ENCODE peak calls at places on chromosomes 1 and 21, in nine cellular contexts. One of them, this sample, is unnamed.

GRCh38 chr1:76281306-76281705 is 206.8 kb downstream of the ST6GALNAC3 start:
- ATAC-seq in upper lobe of right lung: peak; percentile 37
- ATAC-seq in right cardiac atrium: peak; percentile 50
- ATAC-seq in mucosa of descending colon: no peak
- ATAC-seq in upper lobe of left lung: no peak
- ATAC-seq in heart left ventricle: peak; percentile 34
- ATAC-seq in HCT116: no peak
- ATAC-seq in naive thymus-derived CD4-positive, alpha-beta T cell: no peak
- ATAC-seq in heart right ventricle: peak; percentile 16
- ATAC-seq in this sample: no peak

GRCh38 chr1:216739771-216740170 is 16.5 kb upstream of the ESRRG start:
- ATAC-seq in upper lobe of right lung: no peak
- ATAC-seq in right cardiac atrium: no peak
- ATAC-seq in mucosa of descending colon: no peak
- ATAC-seq in upper lobe of left lung: no peak
- ATAC-seq in heart left ventricle: no peak
- ATAC-seq in HCT116: no peak
- ATAC-seq in naive thymus-derived CD4-positive, alpha-beta T cell: no peak
- ATAC-seq in heart right ventricle: no peak
- ATAC-seq in this sample: no peak

GRCh38 chr1:52915211-52915854 is 6.2 kb downstream of the ECHDC2 start:
- ATAC-seq in upper lobe of right lung: no peak
- ATAC-seq in right cardiac atrium: peak; percentile 27
- ATAC-seq in mucosa of descending colon: no peak
- ATAC-seq in upper lobe of left lung: no peak
- ATAC-seq in heart left ventricle: peak; percentile 4
- ATAC-seq in HCT116: no peak
- ATAC-seq in naive thymus-derived CD4-positive, alpha-beta T cell: no peak
- ATAC-seq in heart right ventricle: no peak
- ATAC-seq in this sample: no peak

GRCh38 chr1:110328274-110328673 is 10.9 kb upstream of the RBM15 start:
- ATAC-seq in upper lobe of right lung: no peak
- ATAC-seq in right cardiac atrium: no peak
- ATAC-seq in mucosa of descending colon: peak; percentile 76
- ATAC-seq in upper lobe of left lung: no peak
- ATAC-seq in heart left ventricle: no peak
- ATAC-seq in HCT116: no peak
- ATAC-seq in naive thymus-derived CD4-positive, alpha-beta T cell: no peak
- ATAC-seq in heart right ventricle: no peak
- ATAC-seq in this sample: no peak

GRCh38 chr1:231485029-231485784 is 43.3 kb upstream of the TSNAX start:
- ATAC-seq in upper lobe of right lung: no peak
- ATAC-seq in right cardiac atrium: no peak
- ATAC-seq in mucosa of descending colon: no peak
- ATAC-seq in upper lobe of left lung: no peak
- ATAC-seq in heart left ventricle: no peak
- ATAC-seq in HCT116: no peak
- ATAC-seq in naive thymus-derived CD4-positive, alpha-beta T cell: no peak
- ATAC-seq in heart right ventricle: no peak
- ATAC-seq in this sample: no peak

GRCh38 chr21:21159253-21159899 is 161.2 kb downstream of the NCAM2 start:
- ATAC-seq in upper lobe of right lung: no peak
- ATAC-seq in right cardiac atrium: no peak
- ATAC-seq in mucosa of descending colon: no peak
- ATAC-seq in upper lobe of left lung: no peak
- ATAC-seq in heart left ventricle: no peak
- ATAC-seq in HCT116: no peak
- ATAC-seq in naive thymus-derived CD4-positive, alpha-beta T cell: no peak
- ATAC-seq in heart right ventricle: no peak
- ATAC-seq in this sample: no peak

GRCh38 chr1:71834570-71835441 is 447.5 kb downstream of the NEGR1 start:
- ATAC-seq in upper lobe of right lung: no peak
- ATAC-seq in right cardiac atrium: peak; percentile 80
- ATAC-seq in mucosa of descending colon: peak; percentile 80
- ATAC-seq in upper lobe of left lung: no peak
- ATAC-seq in heart left ventricle: peak; percentile 80
- ATAC-seq in HCT116: no peak
- ATAC-seq in naive thymus-derived CD4-positive, alpha-beta T cell: no peak
- ATAC-seq in heart right ventricle: peak; percentile 29
- ATAC-seq in this sample: no peak

GRCh38 chr1:61124691-61125090 is 42.3 kb downstream of the NFIA start:
- ATAC-seq in upper lobe of right lung: no peak
- ATAC-seq in right cardiac atrium: peak; percentile 53
- ATAC-seq in mucosa of descending colon: no peak
- ATAC-seq in upper lobe of left lung: no peak
- ATAC-seq in heart left ventricle: peak; percentile 67
- ATAC-seq in HCT116: no peak
- ATAC-seq in naive thymus-derived CD4-positive, alpha-beta T cell: no peak
- ATAC-seq in heart right ventricle: peak; percentile 51
- ATAC-seq in this sample: peak; percentile 44

GRCh38 chr21:36246080-36246631 is 73.8 kb upstream of the MORC3 start:
- ATAC-seq in upper lobe of right lung: peak; percentile 78
- ATAC-seq in right cardiac atrium: peak; percentile 25
- ATAC-seq in mucosa of descending colon: peak; percentile 75
- ATAC-seq in upper lobe of left lung: peak; percentile 68
- ATAC-seq in heart left ventricle: no peak
- ATAC-seq in HCT116: no peak
- ATAC-seq in naive thymus-derived CD4-positive, alpha-beta T cell: no peak
- ATAC-seq in heart right ventricle: no peak
- ATAC-seq in this sample: no peak

GRCh38 chr1:197951089-197951488 is 33.9 kb downstream of the LHX9 start:
- ATAC-seq in upper lobe of right lung: peak; percentile 63
- ATAC-seq in right cardiac atrium: no peak
- ATAC-seq in mucosa of descending colon: no peak
- ATAC-seq in upper lobe of left lung: no peak
- ATAC-seq in heart left ventricle: no peak
- ATAC-seq in HCT116: no peak
- ATAC-seq in naive thymus-derived CD4-positive, alpha-beta T cell: no peak
- ATAC-seq in heart right ventricle: no peak
- ATAC-seq in this sample: no peak

GRCh38 chr1:21859669-21860179 is 47.7 kb downstream of the LDLRAD2 start:
- ATAC-seq in upper lobe of right lung: no peak
- ATAC-seq in right cardiac atrium: no peak
- ATAC-seq in mucosa of descending colon: no peak
- ATAC-seq in upper lobe of left lung: no peak
- ATAC-seq in heart left ventricle: no peak
- ATAC-seq in HCT116: no peak
- ATAC-seq in naive thymus-derived CD4-positive, alpha-beta T cell: no peak
- ATAC-seq in heart right ventricle: no peak
- ATAC-seq in this sample: no peak

GRCh38 chr1:109826930-109827349 is 63.2 kb upstream of the EPS8L3 start:
- ATAC-seq in upper lobe of right lung: no peak
- ATAC-seq in right cardiac atrium: peak; percentile 36
- ATAC-seq in mucosa of descending colon: no peak
- ATAC-seq in upper lobe of left lung: no peak
- ATAC-seq in heart left ventricle: no peak
- ATAC-seq in HCT116: no peak
- ATAC-seq in naive thymus-derived CD4-positive, alpha-beta T cell: no peak
- ATAC-seq in heart right ventricle: peak; percentile 59
- ATAC-seq in this sample: no peak

GRCh38 chr1:228174482-228175315 is 9.1 kb downstream of the IBA57 start:
- ATAC-seq in upper lobe of right lung: peak; percentile 26
- ATAC-seq in right cardiac atrium: peak; percentile 9
- ATAC-seq in mucosa of descending colon: peak; percentile 53
- ATAC-seq in upper lobe of left lung: no peak
- ATAC-seq in heart left ventricle: no peak
- ATAC-seq in HCT116: peak; percentile 85
- ATAC-seq in naive thymus-derived CD4-positive, alpha-beta T cell: peak; percentile 78
- ATAC-seq in heart right ventricle: no peak
- ATAC-seq in this sample: no peak

GRCh38 chr21:31172328-31172727 is 134.1 kb upstream of the KRTAP19-8 start:
- ATAC-seq in upper lobe of right lung: no peak
- ATAC-seq in right cardiac atrium: no peak
- ATAC-seq in mucosa of descending colon: no peak
- ATAC-seq in upper lobe of left lung: no peak
- ATAC-seq in heart left ventricle: peak; percentile 11
- ATAC-seq in HCT116: no peak
- ATAC-seq in naive thymus-derived CD4-positive, alpha-beta T cell: peak; percentile 22
- ATAC-seq in heart right ventricle: no peak
- ATAC-seq in this sample: peak; percentile 31

GRCh38 chr1:35177237-35177786 is 15.6 kb downstream of the SFPQ start:
- ATAC-seq in upper lobe of right lung: no peak
- ATAC-seq in right cardiac atrium: no peak
- ATAC-seq in mucosa of descending colon: no peak
- ATAC-seq in upper lobe of left lung: no peak
- ATAC-seq in heart left ventricle: no peak
- ATAC-seq in HCT116: no peak
- ATAC-seq in naive thymus-derived CD4-positive, alpha-beta T cell: no peak
- ATAC-seq in heart right ventricle: no peak
- ATAC-seq in this sample: no peak

GRCh38 chr1:221810406-221810805 is 68.5 kb upstream of the DUSP10 start:
- ATAC-seq in upper lobe of right lung: no peak
- ATAC-seq in right cardiac atrium: no peak
- ATAC-seq in mucosa of descending colon: no peak
- ATAC-seq in upper lobe of left lung: no peak
- ATAC-seq in heart left ventricle: no peak
- ATAC-seq in HCT116: no peak
- ATAC-seq in naive thymus-derived CD4-positive, alpha-beta T cell: no peak
- ATAC-seq in heart right ventricle: no peak
- ATAC-seq in this sample: no peak

GRCh38 chr1:48697066-48697707 is 79.5 kb downstream of the BEND5 start:
- ATAC-seq in upper lobe of right lung: peak; percentile 62
- ATAC-seq in right cardiac atrium: peak; percentile 46
- ATAC-seq in mucosa of descending colon: peak; percentile 68
- ATAC-seq in upper lobe of left lung: no peak
- ATAC-seq in heart left ventricle: peak; percentile 35
- ATAC-seq in HCT116: peak; percentile 83
- ATAC-seq in naive thymus-derived CD4-positive, alpha-beta T cell: no peak
- ATAC-seq in heart right ventricle: no peak
- ATAC-seq in this sample: no peak

GRCh38 chr1:5273280-5274003 is 619.0 kb downstream of the AJAP1 start:
- ATAC-seq in upper lobe of right lung: no peak
- ATAC-seq in right cardiac atrium: no peak
- ATAC-seq in mucosa of descending colon: no peak
- ATAC-seq in upper lobe of left lung: no peak
- ATAC-seq in heart left ventricle: no peak
- ATAC-seq in HCT116: no peak
- ATAC-seq in naive thymus-derived CD4-positive, alpha-beta T cell: no peak
- ATAC-seq in heart right ventricle: no peak
- ATAC-seq in this sample: no peak

GRCh38 chr21:44089001-44089911 is 17.9 kb upstream of the PWP2 start:
- ATAC-seq in upper lobe of right lung: peak; percentile 40
- ATAC-seq in right cardiac atrium: no peak
- ATAC-seq in mucosa of descending colon: peak; percentile 81
- ATAC-seq in upper lobe of left lung: peak; percentile 42
- ATAC-seq in heart left ventricle: no peak
- ATAC-seq in HCT116: no peak
- ATAC-seq in naive thymus-derived CD4-positive, alpha-beta T cell: peak; percentile 90
- ATAC-seq in heart right ventricle: no peak
- ATAC-seq in this sample: no peak

GRCh38 chr1:161771166-161771565 is 5.0 kb downstream of the ATF6 start:
- ATAC-seq in upper lobe of right lung: no peak
- ATAC-seq in right cardiac atrium: no peak
- ATAC-seq in mucosa of descending colon: no peak
- ATAC-seq in upper lobe of left lung: no peak
- ATAC-seq in heart left ventricle: no peak
- ATAC-seq in HCT116: no peak
- ATAC-seq in naive thymus-derived CD4-positive, alpha-beta T cell: no peak
- ATAC-seq in heart right ventricle: no peak
- ATAC-seq in this sample: no peak

GRCh38 chr1:225851810-225852209 is 30.4 kb downstream of the TMEM63A start:
- ATAC-seq in upper lobe of right lung: peak; percentile 12
- ATAC-seq in right cardiac atrium: no peak
- ATAC-seq in mucosa of descending colon: no peak
- ATAC-seq in upper lobe of left lung: no peak
- ATAC-seq in heart left ventricle: no peak
- ATAC-seq in HCT116: no peak
- ATAC-seq in naive thymus-derived CD4-positive, alpha-beta T cell: peak; percentile 29
- ATAC-seq in heart right ventricle: no peak
- ATAC-seq in this sample: no peak

GRCh38 chr1:56469640-56470371 is 109.6 kb downstream of the PLPP3 start:
- ATAC-seq in upper lobe of right lung: peak; percentile 62
- ATAC-seq in right cardiac atrium: peak; percentile 69
- ATAC-seq in mucosa of descending colon: peak; percentile 31
- ATAC-seq in upper lobe of left lung: peak; percentile 34
- ATAC-seq in heart left ventricle: peak; percentile 70
- ATAC-seq in HCT116: no peak
- ATAC-seq in naive thymus-derived CD4-positive, alpha-beta T cell: peak; percentile 47
- ATAC-seq in heart right ventricle: peak; percentile 56
- ATAC-seq in this sample: peak; percentile 67

DNA sequence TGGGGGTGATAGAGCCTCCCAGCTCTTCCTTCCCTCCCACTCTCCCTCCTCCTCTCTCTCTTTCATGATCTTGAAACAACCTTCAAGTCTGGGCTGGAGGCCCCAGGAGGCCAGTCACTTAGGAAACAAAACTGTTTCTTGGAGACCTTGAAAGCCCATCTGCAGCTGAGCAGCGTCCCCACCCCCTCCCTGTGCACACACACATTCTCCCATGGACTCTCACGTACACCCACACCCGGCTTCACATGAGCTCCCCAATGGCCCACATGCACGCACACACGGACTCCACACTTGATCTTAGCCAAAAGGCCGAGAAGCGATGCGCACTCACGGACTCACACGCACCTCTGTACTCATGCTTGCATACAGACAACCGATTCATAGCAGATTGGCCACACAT is 3.2 kb upstream of the ATP1A2 start:
- ATAC-seq in upper lobe of right lung: no peak
- ATAC-seq in right cardiac atrium: no peak
- ATAC-seq in mucosa of descending colon: no peak
- ATAC-seq in upper lobe of left lung: no peak
- ATAC-seq in heart left ventricle: no peak
- ATAC-seq in HCT116: no peak
- ATAC-seq in naive thymus-derived CD4-positive, alpha-beta T cell: no peak
- ATAC-seq in heart right ventricle: peak; percentile 12
- ATAC-seq in this sample: no peak
- H3K4me1 ChIP-seq in upper lobe of right lung: no peaks in the 10 kb centered on the region
- H3K4me1 ChIP-seq in right cardiac atrium: peaks cover 4% of the 10 kb centered on the region
- H3K4me1 ChIP-seq in mucosa of descending colon: no peaks in the 10 kb centered on the region
- H3K4me1 ChIP-seq in upper lobe of left lung: no peaks in the 10 kb centered on the region
- H3K4me1 ChIP-seq in heart left ventricle: peaks cover 39% of the 10 kb centered on the region
- H3K4me1 ChIP-seq in HCT116: peaks cover 3% of the 10 kb centered on the region
- H3K4me1 ChIP-seq in naive thymus-derived CD4-positive, alpha-beta T cell: no peaks in the 10 kb centered on the region
- H3K4me1 ChIP-seq in heart right ventricle: peaks cover 16% of the 10 kb centered on the region
- H3K4me1 ChIP-seq in this sample: no peaks in the 10 kb centered on the region

GRCh38 chr1:157044326-157044725 is 1.2 kb downstream of the ARHGEF11 start:
- ATAC-seq in upper lobe of right lung: no peak
- ATAC-seq in right cardiac atrium: no peak
- ATAC-seq in mucosa of descending colon: no peak
- ATAC-seq in upper lobe of left lung: no peak
- ATAC-seq in heart left ventricle: no peak
- ATAC-seq in HCT116: no peak
- ATAC-seq in naive thymus-derived CD4-positive, alpha-beta T cell: no peak
- ATAC-seq in heart right ventricle: no peak
- ATAC-seq in this sample: no peak
- H3K4me3 ChIP-seq in upper lobe of right lung: peak overlapping the region; percentile 59
- H3K4me3 ChIP-seq in right cardiac atrium: peak overlapping the region; percentile 72
- H3K4me3 ChIP-seq in mucosa of descending colon: peak overlapping the region; percentile 40
- H3K4me3 ChIP-seq in upper lobe of left lung: no peak overlapping the region
- H3K4me3 ChIP-seq in heart left ventricle: peak overlapping the region; percentile 66
- H3K4me3 ChIP-seq in HCT116: peak overlapping the region; percentile 81
- H3K4me3 ChIP-seq in naive thymus-derived CD4-positive, alpha-beta T cell: no peak overlapping the region
- H3K4me3 ChIP-seq in heart right ventricle: peak overlapping the region; percentile 68
- H3K4me3 ChIP-seq in this sample: peak overlapping the region; percentile 73

GRCh38 chr1:230273141-230273710 is 152.9 kb downstream of the PGBD5 start:
- ATAC-seq in upper lobe of right lung: no peak
- ATAC-seq in right cardiac atrium: no peak
- ATAC-seq in mucosa of descending colon: no peak
- ATAC-seq in upper lobe of left lung: no peak
- ATAC-seq in heart left ventricle: no peak
- ATAC-seq in HCT116: no peak
- ATAC-seq in naive thymus-derived CD4-positive, alpha-beta T cell: no peak
- ATAC-seq in heart right ventricle: no peak
- ATAC-seq in this sample: no peak
- H3K4me1 ChIP-seq in upper lobe of right lung: peaks cover 26% of the 10 kb centered on the region
- H3K4me1 ChIP-seq in right cardiac atrium: peaks cover 2% of the 10 kb centered on the region
- H3K4me1 ChIP-seq in mucosa of descending colon: peaks cover 15% of the 10 kb centered on the region
- H3K4me1 ChIP-seq in upper lobe of left lung: peaks cover 20% of the 10 kb centered on the region
- H3K4me1 ChIP-seq in heart left ventricle: peaks cover 28% of the 10 kb centered on the region
- H3K4me1 ChIP-seq in HCT116: no peaks in the 10 kb centered on the region
- H3K4me1 ChIP-seq in naive thymus-derived CD4-positive, alpha-beta T cell: peaks cover 9% of the 10 kb centered on the region
- H3K4me1 ChIP-seq in heart right ventricle: peaks cover 38% of the 10 kb centered on the region
- H3K4me1 ChIP-seq in this sample: peaks cover 35% of the 10 kb centered on the region

GRCh38 chr1:6596351-6596750 is 6.3 kb downstream of the KLHL21 start:
- ATAC-seq in upper lobe of right lung: no peak
- ATAC-seq in right cardiac atrium: no peak
- ATAC-seq in mucosa of descending colon: no peak
- ATAC-seq in upper lobe of left lung: no peak
- ATAC-seq in heart left ventricle: no peak
- ATAC-seq in HCT116: no peak
- ATAC-seq in naive thymus-derived CD4-positive, alpha-beta T cell: no peak
- ATAC-seq in heart right ventricle: no peak
- ATAC-seq in this sample: no peak
- H3K4me3 ChIP-seq in upper lobe of right lung: no peak overlapping the region
- H3K4me3 ChIP-seq in right cardiac atrium: no peak overlapping the region
- H3K4me3 ChIP-seq in mucosa of descending colon: no peak overlapping the region
- H3K4me3 ChIP-seq in upper lobe of left lung: no peak overlapping the region
- H3K4me3 ChIP-seq in heart left ventricle: no peak overlapping the region
- H3K4me3 ChIP-seq in HCT116: no peak overlapping the region
- H3K4me3 ChIP-seq in naive thymus-derived CD4-positive, alpha-beta T cell: no peak overlapping the region
- H3K4me3 ChIP-seq in heart right ventricle: no peak overlapping the region
- H3K4me3 ChIP-seq in this sample: no peak overlapping the region